ENCODE peak calls at places on chromosome 3, in ten cellular contexts. M is A673, O is coronary artery, E is right atrium auricular region, K is epithelial cell of esophagus, U is tibial nerve, G is heart left ventricle, F is BJ, H is HL-60, R is tibial artery. P is an unnamed sample.

GRCh38 chr3:12618426-12618825 is 45.5 kb downstream of the RAF1 start:
- DNase-seq in H (no peak), U (no peak), M (no peak), R (no peak), F (no peak), E (no peak), K (no peak), O (no peak), G (no peak), P (no peak)

GRCh38 chr3:16476636-16477035 is 36.9 kb downstream of the RFTN1 start:
- DNase-seq in U (no peak), G (no peak), R (no peak), E (no peak), M (peak), H (no peak), F (peak), K (peak), O (no peak), P (no peak)

GRCh38 chr3:82329300-82329699 is 567.9 kb upstream of the GBE1 start:
- DNase-seq in R (no peak), U (no peak), E (no peak), O (no peak), G (no peak), H (no peak), K (peak), F (no peak), M (no peak), P (no peak)

GRCh38 chr3:53721187-53721946 is 124.9 kb downstream of the CHDH start:
- DNase-seq in R (no peak), H (no peak), U (no peak), G (no peak), F (no peak), E (no peak), M (no peak), O (no peak), K (no peak), P (no peak)

GRCh38 chr3:29324180-29324651 is 43.3 kb downstream of the RBMS3 start:
- DNase-seq in F (no peak), U (peak), E (peak), O (peak), K (peak), M (peak), H (no peak), G (peak), R (peak), P (no peak)

GRCh38 chr3:157782236-157782635 is 279.0 kb upstream of the VEPH1 start:
- DNase-seq in O (no peak), M (no peak), K (peak), E (no peak), R (no peak), F (no peak), U (no peak), H (no peak), G (no peak), P (no peak)

GRCh38 chr3:50258979-50259378 is 10.0 kb upstream of the SEMA3B start:
- DNase-seq in E (no peak), K (no peak), R (no peak), O (no peak), F (no peak), M (no peak), H (no peak), G (no peak), U (no peak), P (no peak)

GRCh38 chr3:154275965-154276364 is 48.3 kb downstream of the DHX36 start:
- DNase-seq in E (no peak), F (no peak), U (no peak), M (no peak), O (no peak), K (no peak), H (no peak), G (peak), R (no peak), P (no peak)

GRCh38 chr3:72133329-72134011 is 348.5 kb upstream of the PROK2 start:
- DNase-seq in G (no peak), H (no peak), E (no peak), K (no peak), M (no peak), F (no peak), O (no peak), R (no peak), U (no peak), P (no peak)

GRCh38 chr3:114498779-114499370 is 205.0 kb downstream of the TIGIT start:
- DNase-seq in O (no peak), F (no peak), E (no peak), H (no peak), G (peak), K (peak), M (peak), R (no peak), U (no peak), P (peak)

GRCh38 chr3:83928391-83928790 is 1030.4 kb upstream of the CADM2 start:
- DNase-seq in R (no peak), E (no peak), U (no peak), G (no peak), M (peak), H (peak), K (peak), O (no peak), F (no peak), P (no peak)

GRCh38 chr3:15330031-15330596 is 2.3 kb downstream of the SH3BP5 start:
- DNase-seq in R (peak), H (no peak), M (peak), U (peak), G (peak), K (no peak), O (no peak), E (peak), F (peak), P (no peak)

GRCh38 chr3:93907132-93907531 is 66.6 kb downstream of the PROS1 start:
- DNase-seq in K (no peak), F (no peak), H (no peak), R (no peak), O (no peak), E (no peak), G (no peak), M (no peak), U (no peak), P (no peak)

GRCh38 chr3:177134166-177134565 is 63.1 kb downstream of the TBL1XR1 start:
- DNase-seq in U (no peak), E (no peak), F (no peak), O (no peak), K (no peak), R (no peak), M (no peak), G (no peak), H (no peak), P (no peak)

GRCh38 chr3:177035678-177036077 is 161.6 kb downstream of the TBL1XR1 start:
- DNase-seq in H (no peak), G (no peak), K (no peak), U (no peak), M (no peak), O (no peak), F (no peak), R (no peak), E (no peak), P (no peak)

GRCh38 chr3:28667646-28668376 is 319.2 kb upstream of the AZI2 start:
- DNase-seq in G (peak), H (peak), U (peak), R (no peak), F (no peak), E (peak), K (peak), M (peak), O (no peak), P (no peak)

GRCh38 chr3:179760944-179761343 is 108.1 kb downstream of the USP13 start:
- DNase-seq in K (peak), R (no peak), H (peak), U (no peak), E (no peak), M (peak), F (no peak), G (no peak), O (no peak), P (peak)

GRCh38 chr3:127134887-127135240 is 58.1 kb upstream of the PRR23E start:
- DNase-seq in O (no peak), M (no peak), R (no peak), U (no peak), H (no peak), K (no peak), E (no peak), G (no peak), F (no peak), P (peak)
- H3K4me3 ChIP-seq in O (peak), M (peak), R (peak), U (peak), H (no peak), K (no peak), E (peak), G (peak), F (no peak), P (peak)

GRCh38 chr3:129553171-129553570 is 10.2 kb downstream of the H1-8 start:
- DNase-seq in H (no peak), R (no peak), F (no peak), M (no peak), K (no peak), G (no peak), O (no peak), U (no peak), E (no peak), P (no peak)
- H3K4me3 ChIP-seq in H (no peak), R (no peak), F (no peak), M (no peak), K (no peak), G (no peak), O (no peak), U (no peak), E (no peak), P (no peak)

GRCh38 chr3:132256984-132257383 is 60.2 kb upstream of the ACP3 start:
- DNase-seq in K (peak), H (peak), U (no peak), F (no peak), G (no peak), M (peak), R (no peak), E (no peak), O (no peak), P (no peak)
- H3K4me3 ChIP-seq in K (no peak), H (no peak), U (no peak), F (no peak), G (no peak), M (no peak), R (no peak), E (no peak), O (no peak), P (no peak)

GRCh38 chr3:36918050-36918449 is 26.8 kb downstream of the TRANK1 start:
- DNase-seq in F (no peak), R (no peak), G (no peak), U (no peak), O (no peak), K (no peak), M (peak), E (no peak), H (no peak), P (no peak)
- H3K4me3 ChIP-seq in F (no peak), R (no peak), G (no peak), U (no peak), O (no peak), K (no peak), M (peak), E (no peak), H (no peak), P (no peak)